ENCODE peak calls at places on chromosomes 2 and 18, in ten cellular contexts. I is H9, Y is lower lobe of right lung, G is transverse colon, S is AG09309, Z is fibroblast of lung, O is MM.1S, D is uterus, Q is tibial artery, A is OCI-LY7. R is an unnamed sample.

GRCh38 chr18:80197490-80197889 is 49.8 kb downstream of the PARD6G start:
- DNase-seq in O (no peak), Y (no peak), Z (no peak), S (no peak), A (no peak), I (no peak), Q (no peak), G (no peak), D (no peak), R (no peak)

GRCh38 chr2:113699048-113699447 is 57.4 kb downstream of the SLC35F5 start:
- DNase-seq in Z (no peak), G (no peak), Y (no peak), Q (no peak), I (no peak), A (no peak), S (no peak), D (no peak), O (peak; percentile 31), R (no peak)

GRCh38 chr2:170605862-170606261 is 109.3 kb upstream of the SP5 start:
- DNase-seq in D (no peak), Q (no peak), Z (no peak), Y (no peak), G (no peak), I (no peak), S (no peak), O (no peak), A (no peak), R (no peak)

GRCh38 chr2:233329489-233330135 is 22.0 kb downstream of the SAG start:
- DNase-seq in G (no peak), Z (peak; percentile 60), Y (no peak), D (no peak), Q (no peak), I (peak; percentile 56), S (no peak), A (no peak), O (no peak), R (no peak)

GRCh38 chr2:130844161-130844560 is 7.4 kb downstream of the ARHGEF4 start:
- DNase-seq in S (no peak), Y (no peak), G (no peak), D (no peak), Z (no peak), Q (no peak), A (no peak), I (no peak), O (no peak), R (no peak)

GRCh38 chr2:74017181-74017580 is 32.5 kb downstream of the TET3 start:
- DNase-seq in I (no peak), A (no peak), O (no peak), Z (no peak), Q (no peak), S (no peak), Y (no peak), D (no peak), G (no peak), R (no peak)

GRCh38 chr2:128745946-128746345 is 427.3 kb upstream of the HS6ST1 start:
- DNase-seq in O (no peak), Y (no peak), I (no peak), D (no peak), S (no peak), G (no peak), Q (no peak), Z (peak; percentile 13), A (no peak), R (no peak)

GRCh38 chr18:48719988-48720654 is 181.3 kb downstream of the CTIF start:
- DNase-seq in O (no peak), I (no peak), A (no peak), Q (no peak), Z (peak; percentile 73), G (no peak), Y (no peak), D (no peak), S (no peak), R (no peak)

GRCh38 chr2:228039752-228040534 is 141.5 kb downstream of the SPHKAP start:
- DNase-seq in G (no peak), Y (no peak), I (no peak), Q (no peak), S (no peak), A (peak; percentile 36), O (peak; percentile 36), Z (no peak), D (no peak), R (no peak)

GRCh38 chr2:74010087-74010541 is 25.4 kb downstream of the TET3 start:
- DNase-seq in I (no peak), S (no peak), O (no peak), Y (peak; percentile 80), Q (no peak), D (no peak), Z (peak; percentile 35), G (no peak), A (no peak), R (no peak)

GRCh38 chr2:159065313-159065712 is 96.9 kb downstream of the TANC1 start:
- DNase-seq in Q (no peak), Z (peak; percentile 44), G (no peak), I (no peak), A (no peak), Y (no peak), S (peak; percentile 42), D (no peak), O (no peak), R (no peak)

GRCh38 chr2:75100011-75100680 is 99.2 kb downstream of the TACR1 start:
- DNase-seq in O (no peak), Q (no peak), S (peak; percentile 68), Y (no peak), A (no peak), D (no peak), I (no peak), G (no peak), Z (peak; percentile 96), R (no peak)

GRCh38 chr18:42404151-42404550 is 449.1 kb downstream of the PIK3C3 start:
- DNase-seq in G (no peak), O (no peak), Z (no peak), I (no peak), Q (no peak), S (no peak), Y (no peak), A (no peak), D (no peak), R (no peak)

GRCh38 chr2:145801210-145801609 is 1281.3 kb upstream of the ZEB2 start:
- DNase-seq in A (no peak), Y (no peak), I (no peak), Z (no peak), O (no peak), S (no peak), G (no peak), Q (no peak), D (no peak), R (no peak)

GRCh38 chr2:239390546-239391285 is 10.1 kb downstream of the HDAC4 start:
- DNase-seq in G (no peak), D (no peak), A (no peak), Z (no peak), O (no peak), S (no peak), Y (peak; percentile 36), Q (peak; percentile 56), I (no peak), R (peak; percentile 13)
- TF ChIP-seq CTCF in G (no peak), D (no peak), A (no peak), Z (no peak), O (no peak), S (no peak), Y (no peak), Q (no peak), I (no peak), R (no peak)

DNA sequence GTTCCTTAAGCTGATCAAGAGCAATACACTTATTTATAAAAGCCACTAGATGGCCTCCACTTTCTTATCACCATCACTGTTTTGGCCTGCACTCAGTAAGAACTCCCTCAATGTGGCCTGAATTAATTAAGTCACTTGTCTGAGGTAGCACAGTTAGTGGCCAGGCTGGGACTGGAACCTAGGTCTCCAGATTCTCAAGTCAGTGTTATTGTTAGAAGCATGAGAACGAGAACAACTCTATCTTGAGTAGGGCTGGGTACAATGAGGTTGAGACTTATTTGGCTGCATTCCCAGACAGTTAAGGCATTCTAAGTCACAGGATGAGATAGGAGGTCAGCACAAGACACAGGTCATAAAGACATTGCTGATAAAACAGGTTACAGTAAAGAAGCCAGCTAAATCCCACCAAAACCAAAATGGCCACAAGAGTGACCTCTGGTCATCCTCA is 115.8 kb downstream of the SS18 start:
- DNase-seq in A (peak; percentile 46), Y (no peak), Q (no peak), D (no peak), O (no peak), Z (no peak), S (no peak), I (no peak), G (no peak), R (no peak)
- TF ChIP-seq CTCF in A (peak; percentile 70), Y (no peak), Q (no peak), D (no peak), O (no peak), Z (no peak), S (no peak), I (no peak), G (no peak), R (no peak)

GRCh38 chr2:100670232-100670631 is 107.4 kb downstream of the PDCL3 start:
- DNase-seq in I (no peak), Y (no peak), G (no peak), S (no peak), Q (no peak), Z (no peak), O (no peak), D (no peak), A (no peak), R (no peak)
- TF ChIP-seq CTCF in I (peak; percentile 47), Y (no peak), G (no peak), S (no peak), Q (no peak), Z (no peak), O (no peak), D (no peak), A (no peak), R (no peak)

GRCh38 chr18:46469186-46469915 is 187.7 kb downstream of the LOXHD1 start:
- DNase-seq in O (no peak), Q (no peak), Y (no peak), G (no peak), A (no peak), I (no peak), D (no peak), Z (peak; percentile 23), S (no peak), R (no peak)

GRCh38 chr18:46468431-46469180 is 188.4 kb downstream of the LOXHD1 start:
- DNase-seq in I (no peak), S (no peak), A (no peak), D (no peak), G (no peak), O (no peak), Z (no peak), Q (no peak), Y (no peak), R (no peak)

GRCh38 chr18:46462523-46462922 is 194.5 kb downstream of the LOXHD1 start:
- DNase-seq in A (no peak), O (no peak), I (peak; percentile 29), S (no peak), Z (no peak), Q (no peak), D (no peak), Y (no peak), G (no peak), R (peak; percentile 40)

GRCh38 chr18:46464926-46465655 is 191.9 kb downstream of the LOXHD1 start:
- DNase-seq in G (no peak), I (peak; percentile 15), Y (no peak), S (no peak), O (no peak), A (no peak), Z (no peak), D (no peak), Q (no peak), R (no peak)

GRCh38 chr18:46466236-46467160 is 190.5 kb downstream of the LOXHD1 start:
- DNase-seq in I (peak; percentile 79), Z (no peak), O (no peak), G (no peak), Q (no peak), A (no peak), D (no peak), Y (no peak), S (no peak), R (no peak)
- TF ChIP-seq CTCF in I (no peak), Z (no peak), O (no peak), G (no peak), Q (no peak), A (no peak), D (no peak), Y (no peak), S (no peak), R (no peak)